ENCODE peak calls at places on chromosomes 2 and 18, in seven cellular contexts. A is A549, E is HCT116, Y is IMR-90, S is heart left ventricle, K is sigmoid colon, N is lower leg skin. Q is an unnamed sample.

GRCh38 chr18:77057043-77057442 is 75.5 kb downstream of the MBP start:
- DNase-seq in A (no peak), E (no peak), Y (no peak), S (peak), K (no peak), N (peak), Q (no peak)

GRCh38 chr2:218962859-218963492 is 3.5 kb downstream of the CDK5R2 start:
- DNase-seq in A (peak), E (peak), Y (peak), S (peak), K (no peak), N (peak), Q (no peak)

GRCh38 chr2:232538671-232539070 is 821 bp upstream of the CHRNG start:
- DNase-seq in A (no peak), E (no peak), Y (no peak), S (no peak), K (peak), N (peak), Q (peak)

GRCh38 chr2:182101263-182101662 is 115.6 kb downstream of the PPP1R1C start:
- DNase-seq in A (peak), E (no peak), Y (no peak), S (no peak), K (no peak), N (no peak), Q (no peak)

GRCh38 chr2:230582851-230583283 is 129.8 kb upstream of the CAB39 start:
- DNase-seq in A (no peak), E (no peak), Y (peak), S (no peak), K (no peak), N (no peak), Q (no peak)

GRCh38 chr2:27442282-27442980 is at the start of gene KRTCAP3:
- DNase-seq in A (no peak), E (peak), Y (no peak), S (no peak), K (no peak), N (no peak), Q (peak)

GRCh38 chr18:74294526-74294925 is 2.8 kb upstream of the CYB5A start:
- DNase-seq in A (no peak), E (no peak), Y (no peak), S (no peak), K (peak), N (no peak), Q (no peak)

GRCh38 chr2:46776687-46777327 is 138.8 kb downstream of the MCFD2 start:
- DNase-seq in A (peak), E (peak), Y (peak), S (peak), K (no peak), N (no peak), Q (peak)

GRCh38 chr18:75544496-75544895 is 117.0 kb upstream of the SMIM21 start:
- DNase-seq in A (no peak), E (peak), Y (peak), S (no peak), K (no peak), N (no peak), Q (no peak)

GRCh38 chr2:236343400-236344161 is 79.4 kb upstream of the ASB18 start:
- DNase-seq in A (peak), E (peak), Y (peak), S (no peak), K (no peak), N (peak), Q (no peak)

GRCh38 chr2:21841341-21841740 is 717.6 kb downstream of the TDRD15 start:
- DNase-seq in A (no peak), E (no peak), Y (no peak), S (no peak), K (no peak), N (no peak), Q (no peak)

DNA sequence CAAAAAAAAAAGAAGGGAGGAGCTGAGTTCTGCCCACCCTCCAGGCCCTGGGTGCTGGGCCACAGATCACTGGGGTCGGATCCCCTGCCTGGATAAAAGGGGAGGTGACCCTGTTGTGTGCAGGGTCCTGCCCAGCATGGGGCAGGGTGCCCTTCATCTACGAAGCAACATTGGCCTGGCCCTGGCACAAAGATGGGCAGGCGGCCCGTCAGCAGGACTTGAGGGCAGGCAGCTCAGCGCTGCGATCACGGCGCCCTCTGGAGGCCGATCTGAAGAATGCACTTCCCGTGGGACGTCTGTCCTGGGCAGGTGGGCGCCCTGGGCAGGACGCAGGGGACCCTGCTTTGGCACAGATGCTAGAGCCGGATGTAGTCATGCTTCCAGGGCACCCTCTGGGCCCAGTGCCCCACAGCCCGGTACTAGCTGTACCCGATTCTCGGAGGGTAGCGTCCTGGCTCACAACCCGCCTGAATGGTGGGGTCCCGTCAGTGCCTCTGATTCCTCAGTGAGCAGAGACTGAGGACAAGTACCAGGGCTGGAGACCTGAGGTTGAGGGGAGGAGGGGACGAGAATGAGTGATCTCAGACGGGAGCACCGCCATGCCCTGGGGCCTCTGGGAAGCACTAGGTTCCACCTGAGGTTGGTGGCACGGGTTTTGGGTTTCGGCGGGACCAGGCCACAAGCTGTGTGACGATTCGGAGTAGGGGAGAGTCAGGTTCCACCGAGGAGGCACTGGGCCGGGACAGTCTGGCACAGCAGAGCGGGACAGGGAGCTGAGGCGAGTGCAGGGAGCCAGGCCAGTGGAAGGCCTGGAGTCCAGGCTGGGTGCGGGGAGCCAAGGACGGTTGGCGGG is 18.0 kb downstream of the ARID5A start:
- DNase-seq in A (peak), E (peak), Y (peak), S (peak), K (peak), N (peak), Q (peak)
- H3K4me3 ChIP-seq in A (no peak), E (no peak), Y (no peak), S (no peak), K (no peak), N (no peak), Q (no peak)

DNA sequence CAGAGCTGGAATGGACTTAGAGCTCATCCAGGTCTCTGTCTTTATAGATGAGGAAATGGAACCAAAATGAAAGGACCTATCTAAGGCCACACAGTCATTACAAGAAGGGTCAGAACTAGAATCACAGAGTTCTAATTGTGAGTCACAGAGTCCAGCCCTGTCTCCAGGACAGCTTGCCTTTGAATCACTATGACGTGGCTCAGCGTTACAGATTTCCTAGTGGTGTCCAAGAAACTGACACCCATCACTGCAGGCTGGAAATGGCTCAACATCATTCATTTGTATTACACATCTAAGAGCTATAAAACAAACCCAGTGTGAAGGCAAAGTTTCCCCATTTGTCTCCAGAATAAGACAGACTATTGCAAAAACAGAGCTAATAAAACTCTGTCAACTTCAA is 164.3 kb upstream of the SIX2 start:
- DNase-seq in A (peak), E (peak), Y (peak), S (no peak), K (no peak), N (no peak), Q (no peak)
- TF ChIP-seq CTCF in A (no peak), E (peak), Y (no peak), S (no peak), K (no peak), N (no peak), Q (no peak)

DNA sequence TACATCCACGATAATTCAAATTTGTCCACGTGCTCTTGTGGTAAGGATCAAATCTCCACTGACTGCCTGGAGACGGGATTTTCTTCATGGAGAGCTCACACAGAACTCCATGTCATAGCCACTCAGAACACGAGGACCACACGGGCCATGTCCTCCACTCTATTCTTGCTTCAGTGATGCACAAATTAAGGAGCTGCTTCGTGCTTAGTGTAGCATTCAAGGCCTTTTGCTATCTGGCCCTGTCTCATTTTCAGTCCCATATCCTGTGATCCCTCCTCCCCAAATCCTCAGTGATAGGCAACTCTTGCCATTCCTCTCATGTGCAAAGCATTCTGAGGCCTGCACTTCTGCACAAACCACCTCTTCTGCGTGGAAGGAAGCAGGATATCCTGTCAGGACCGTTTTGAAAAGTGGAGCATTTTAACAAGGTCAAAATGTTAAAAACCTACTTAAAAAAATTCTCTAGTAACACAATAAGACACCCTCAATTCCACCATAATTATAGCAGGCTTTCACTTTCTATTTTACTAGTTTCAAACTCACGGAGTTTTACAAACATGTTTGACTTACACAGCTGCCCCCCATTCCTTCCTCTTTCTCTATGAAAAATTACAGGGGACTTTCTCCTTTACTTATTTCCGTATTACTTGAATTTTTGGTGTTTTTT is 35.2 kb downstream of the ST3GAL5 start:
- DNase-seq in A (no peak), E (no peak), Y (no peak), S (no peak), K (no peak), N (no peak), Q (no peak)
- TF ChIP-seq POLR2A in A (no peak), E (no peak), Y (no peak), S (no peak), K (no peak), N (no peak), Q (no peak)

GRCh38 chr2:180604077-180604476 is 376.3 kb upstream of the UBE2E3 start:
- DNase-seq in A (peak), E (peak), Y (peak), S (no peak), K (no peak), N (no peak), Q (no peak)

GRCh38 chr2:180599804-180600203 is 380.6 kb upstream of the UBE2E3 start:
- DNase-seq in A (no peak), E (no peak), Y (no peak), S (no peak), K (no peak), N (no peak), Q (no peak)

GRCh38 chr2:180596453-180596852 is 384.0 kb upstream of the UBE2E3 start:
- DNase-seq in A (no peak), E (no peak), Y (no peak), S (no peak), K (no peak), N (no peak), Q (no peak)

DNA sequence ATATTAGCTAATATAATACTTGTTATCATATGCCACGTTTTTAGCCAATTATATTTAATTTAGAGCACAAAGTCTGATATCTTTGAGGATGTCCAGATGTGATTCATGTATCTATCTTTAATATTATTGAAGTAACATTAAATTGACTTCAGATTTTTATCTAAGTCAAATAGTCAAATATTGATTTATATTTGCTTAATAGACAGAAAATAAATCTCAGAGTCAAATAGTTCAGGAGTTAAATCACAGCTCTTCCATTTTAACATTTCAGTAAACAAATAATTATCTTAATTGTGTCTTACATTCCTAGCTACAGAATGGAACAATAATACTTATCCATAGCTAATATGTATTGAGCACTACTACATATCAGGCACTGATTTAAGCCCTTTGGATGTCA is 379.4 kb upstream of the UBE2E3 start:
- DNase-seq in A (no peak), E (no peak), Y (no peak), S (no peak), K (no peak), N (no peak), Q (no peak)
- H3K4me3 ChIP-seq in A (no peak), E (no peak), Y (no peak), S (no peak), K (no peak), N (no peak), Q (no peak)

Q was measured in right lobe of liver.